ENCODE peak calls at places on chromosomes 5 and 9, in eight cellular contexts. X is T follicular helper cell; O is hippocampal formation; G is frontal cortex; A is activated naive CD4-positive, alpha-beta T cell treated with anti-CD3 and anti-CD28 coated beads, Interleukin-2, amount 10 ng/mL, durations not matched to agents 7 days and 5 days; H is AML-193; V is heart right ventricle; Q is RPMI7951. T is an unnamed sample.

GRCh38 chr5:10601246-10602030 is 37.6 kb downstream of the ANKRD33B start:
- DNase-seq in X (no peak), O (peak; percentile 85), G (peak; percentile 63), A (no peak), H (no peak), V (peak; percentile 90), Q (peak; percentile 96), T (peak; percentile 54)

GRCh38 chr5:93915142-93915553 is 173.7 kb upstream of the POU5F2 start:
- DNase-seq in X (no peak), O (peak; percentile 26), G (no peak), A (no peak), H (peak; percentile 66), V (no peak), Q (peak; percentile 48), T (peak; percentile 28)

GRCh38 chr5:96661841-96662724 is at the start of gene CAST:
- DNase-seq in X (peak; percentile 56), O (no peak), G (peak; percentile 57), A (peak; percentile 87), H (peak; percentile 89), V (peak; percentile 92), Q (peak; percentile 97), T (peak; percentile 93)

GRCh38 chr5:3356016-3356415 is 239.6 kb upstream of the IRX1 start:
- DNase-seq in X (no peak), O (no peak), G (no peak), A (no peak), H (no peak), V (no peak), Q (no peak), T (no peak)

GRCh38 chr5:77727190-77727589 is 48.9 kb downstream of the TBCA start:
- DNase-seq in X (no peak), O (no peak), G (no peak), A (no peak), H (no peak), V (no peak), Q (no peak), T (no peak)

GRCh38 chr5:78895616-78896015 is 89.5 kb downstream of the ARSB start:
- DNase-seq in X (no peak), O (no peak), G (no peak), A (no peak), H (no peak), V (no peak), Q (no peak), T (no peak)

GRCh38 chr5:178327931-178328711 is 95.5 kb upstream of the PHYKPL start:
- DNase-seq in X (no peak), O (no peak), G (no peak), A (no peak), H (no peak), V (no peak), Q (no peak), T (no peak)

GRCh38 chr9:127489471-127490115 is 38.3 kb downstream of the LRSAM1 start:
- DNase-seq in X (no peak), O (no peak), G (no peak), A (no peak), H (no peak), V (no peak), Q (no peak), T (no peak)

GRCh38 chr5:138653502-138653901 is 78.3 kb upstream of the HSPA9 start:
- DNase-seq in X (no peak), O (peak; percentile 27), G (no peak), A (no peak), H (no peak), V (no peak), Q (peak; percentile 42), T (peak; percentile 69)

GRCh38 chr5:95664204-95664786 is 17.7 kb downstream of the RFESD start:
- DNase-seq in X (peak; percentile 7), O (peak; percentile 74), G (peak; percentile 22), A (peak; percentile 47), H (peak; percentile 53), V (no peak), Q (peak; percentile 32), T (peak; percentile 55)

GRCh38 chr5:178113141-178113787 is at the start of gene N4BP3:
- DNase-seq in X (peak; percentile 45), O (no peak), G (peak; percentile 67), A (peak; percentile 84), H (no peak), V (peak; percentile 57), Q (peak; percentile 53), T (peak; percentile 35)

GRCh38 chr5:67619235-67619634 is 422.6 kb upstream of the CD180 start:
- DNase-seq in X (no peak), O (no peak), G (no peak), A (no peak), H (no peak), V (no peak), Q (no peak), T (no peak)

GRCh38 chr5:10566556-10567068 is 2.7 kb downstream of the ANKRD33B start:
- DNase-seq in X (no peak), O (no peak), G (no peak), A (no peak), H (no peak), V (no peak), Q (no peak), T (no peak)

GRCh38 chr5:151150484-151151262 is 6.9 kb downstream of the ANXA6 start:
- DNase-seq in X (peak; percentile 75), O (no peak), G (no peak), A (peak; percentile 87), H (peak; percentile 93), V (peak; percentile 26), Q (no peak), T (no peak)

GRCh38 chr9:22279621-22280020 is 167.0 kb upstream of the DMRTA1 start:
- DNase-seq in X (no peak), O (no peak), G (no peak), A (no peak), H (no peak), V (no peak), Q (no peak), T (no peak)

GRCh38 chr5:56190500-56190899 is 42.6 kb downstream of the ANKRD55 start:
- DNase-seq in X (peak; percentile 30), O (no peak), G (no peak), A (no peak), H (no peak), V (peak; percentile 52), Q (peak; percentile 87), T (peak; percentile 70)

GRCh38 chr5:108654042-108654441 is 93.7 kb upstream of the FER start:
- DNase-seq in X (no peak), O (no peak), G (no peak), A (no peak), H (no peak), V (no peak), Q (no peak), T (peak; percentile 9)

GRCh38 chr5:33938881-33939280 is 2.7 kb downstream of the RXFP3 start:
- DNase-seq in X (no peak), O (no peak), G (no peak), A (no peak), H (no peak), V (no peak), Q (no peak), T (no peak)

GRCh38 chr5:2101685-2102084 is 219.0 kb upstream of the IRX4 start:
- DNase-seq in X (no peak), O (no peak), G (no peak), A (no peak), H (no peak), V (no peak), Q (no peak), T (no peak)

GRCh38 chr9:123150708-123151503 is 117.4 kb downstream of the GPR21 start:
- DNase-seq in X (no peak), O (no peak), G (no peak), A (no peak), H (no peak), V (no peak), Q (no peak), T (no peak)

GRCh38 chr5:127290019-127290945 is at the start of gene MEGF10:
- DNase-seq in X (no peak), O (peak; percentile 77), G (peak; percentile 57), A (no peak), H (no peak), V (peak; percentile 21), Q (peak; percentile 67), T (no peak)

GRCh38 chr9:75200892-75201470 is 112.7 kb downstream of the OSTF1 start:
- DNase-seq in X (no peak), O (peak; percentile 34), G (peak; percentile 37), A (no peak), H (peak; percentile 62), V (no peak), Q (peak; percentile 30), T (peak; percentile 30)

T was measured in A172.